ENCODE peak calls at places on chromosomes 2 and 18, in five cellular contexts. L is HepG2, K is NT2/D1, I is H1, F is GM12878. D is an unnamed sample.

GRCh38 chr2:236628981-236629605 is 59.5 kb downstream of the ACKR3 start:
- DNase-seq in L (no peak), K (no peak), I (no peak), F (no peak), D (no peak)

GRCh38 chr2:159506764-159507406 is 109.5 kb downstream of the BAZ2B start:
- DNase-seq in L (no peak), K (no peak), I (no peak), F (no peak), D (no peak)

GRCh38 chr2:48346124-48346536 is 183.8 kb upstream of the STON1 start:
- DNase-seq in L (peak; percentile 89), K (no peak), I (no peak), F (no peak), D (no peak)

GRCh38 chr2:130736487-130736886 is 7.6 kb downstream of the GPR148 start:
- DNase-seq in L (no peak), K (no peak), I (no peak), F (no peak), D (no peak)

GRCh38 chr18:55100817-55101457 is 141.7 kb upstream of the CCDC68 start:
- DNase-seq in L (no peak), K (no peak), I (no peak), F (no peak), D (no peak)

GRCh38 chr2:39603436-39603835 is 62.3 kb upstream of the TMEM178A start:
- DNase-seq in L (no peak), K (no peak), I (no peak), F (no peak), D (no peak)

GRCh38 chr2:217710218-217710565 is 292.6 kb downstream of the TNS1 start:
- DNase-seq in L (no peak), K (no peak), I (no peak), F (no peak), D (no peak)

GRCh38 chr18:48594725-48595124 is 55.9 kb downstream of the CTIF start:
- DNase-seq in L (no peak), K (no peak), I (no peak), F (no peak), D (no peak)

GRCh38 chr2:86079981-86080911 is 25.4 kb downstream of the POLR1A start:
- DNase-seq in L (peak; percentile 44), K (peak; percentile 27), I (peak; percentile 21), F (peak; percentile 45), D (peak; percentile 62)

GRCh38 chr18:55477537-55478300 is 110.3 kb downstream of the TCF4 start:
- DNase-seq in L (no peak), K (no peak), I (no peak), F (peak; percentile 4), D (no peak)

GRCh38 chr2:121136323-121136722 is 148.7 kb downstream of the TFCP2L1 start:
- DNase-seq in L (no peak), K (no peak), I (no peak), F (no peak), D (no peak)

GRCh38 chr2:119005081-119005480 is 63.1 kb downstream of the MARCO start:
- DNase-seq in L (no peak), K (no peak), I (no peak), F (no peak), D (no peak)

GRCh38 chr18:22813648-22814328 is 119.3 kb upstream of the RBBP8 start:
- DNase-seq in L (peak; percentile 21), K (no peak), I (no peak), F (no peak), D (peak; percentile 58)

GRCh38 chr2:84881581-84882414 is 914 bp upstream of the TRABD2A start:
- DNase-seq in L (peak; percentile 73), K (peak; percentile 81), I (no peak), F (no peak), D (peak; percentile 73)

GRCh38 chr2:145026456-145027072 is 506.6 kb upstream of the ZEB2 start:
- DNase-seq in L (no peak), K (no peak), I (no peak), F (no peak), D (no peak)

GRCh38 chr2:102505290-102505689 is 32.3 kb downstream of the SLC9A4 start:
- DNase-seq in L (no peak), K (no peak), I (no peak), F (no peak), D (no peak)

GRCh38 chr2:61670591-61671503 is 132.7 kb upstream of the XPO1 start:
- DNase-seq in L (no peak), K (no peak), I (no peak), F (peak; percentile 46), D (no peak)

GRCh38 chr18:8814206-8814605 is 108.8 kb downstream of the MTCL1 start:
- DNase-seq in L (no peak), K (no peak), I (no peak), F (no peak), D (no peak)

GRCh38 chr2:9235388-9236344 is 29.1 kb downstream of the ASAP2 start:
- DNase-seq in L (peak; percentile 17), K (no peak), I (no peak), F (no peak), D (no peak)

DNA sequence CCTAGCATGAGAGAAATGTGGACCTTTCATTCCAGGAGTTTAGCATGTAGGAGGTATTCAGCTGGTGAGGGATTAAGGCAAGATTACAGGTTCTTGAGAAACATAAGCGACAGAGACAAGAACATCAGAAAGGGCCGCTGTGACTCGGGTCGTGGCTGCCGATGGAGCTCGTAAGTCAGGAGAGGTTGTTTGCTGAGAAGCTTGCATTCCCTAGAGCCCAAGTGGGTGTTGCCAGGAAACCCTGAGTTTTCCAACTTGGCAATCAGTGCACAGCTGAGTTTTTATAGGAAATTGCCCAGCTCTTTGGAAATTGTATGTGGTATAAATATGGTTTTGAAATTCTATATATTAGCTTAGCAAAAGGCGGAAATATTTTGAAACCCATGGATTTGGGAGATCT is 46.4 kb upstream of the CYP1B1 start:
- DNase-seq in L (no peak), K (no peak), I (no peak), F (no peak), D (no peak)
- TF ChIP-seq SUZ12 in L (no peak), K (no peak), I (no peak), F (no peak), D (no peak)

GRCh38 chr18:9934274-9934673 is 20.5 kb downstream of the VAPA start:
- DNase-seq in L (no peak), K (no peak), I (no peak), F (no peak), D (no peak)
- TF ChIP-seq SUZ12 in L (no peak), K (no peak), I (no peak), F (no peak), D (no peak)

GRCh38 chr2:96207073-96207777 is 1.4 kb downstream of the STARD7 start:
- DNase-seq in L (no peak), K (no peak), I (no peak), F (no peak), D (no peak)
- TF ChIP-seq SUZ12 in L (no peak), K (no peak), I (no peak), F (no peak), D (no peak)

GRCh38 chr18:76493213-76494107 is 1.6 kb downstream of the ZNF516 start:
- DNase-seq in L (peak; percentile 82), K (no peak), I (no peak), F (no peak), D (no peak)

GRCh38 chr18:76494181-76494540 is 881 bp downstream of the ZNF516 start:
- DNase-seq in L (peak; percentile 18), K (no peak), I (no peak), F (no peak), D (no peak)

GRCh38 chr18:76495435-76496199 is 575 bp upstream of the ZNF516 start:
- DNase-seq in L (peak; percentile 65), K (no peak), I (no peak), F (no peak), D (no peak)

GRCh38 chr18:76496200-76496890 is 1.3 kb upstream of the ZNF516 start:
- DNase-seq in L (peak; percentile 22), K (no peak), I (no peak), F (no peak), D (no peak)

GRCh38 chr18:76494541-76495403 is at the start of gene ZNF516:
- DNase-seq in L (peak; percentile 25), K (no peak), I (no peak), F (no peak), D (no peak)
- TF ChIP-seq SUZ12 in L (no peak), K (no peak), I (no peak), F (no peak), D (no peak)

DNA sequence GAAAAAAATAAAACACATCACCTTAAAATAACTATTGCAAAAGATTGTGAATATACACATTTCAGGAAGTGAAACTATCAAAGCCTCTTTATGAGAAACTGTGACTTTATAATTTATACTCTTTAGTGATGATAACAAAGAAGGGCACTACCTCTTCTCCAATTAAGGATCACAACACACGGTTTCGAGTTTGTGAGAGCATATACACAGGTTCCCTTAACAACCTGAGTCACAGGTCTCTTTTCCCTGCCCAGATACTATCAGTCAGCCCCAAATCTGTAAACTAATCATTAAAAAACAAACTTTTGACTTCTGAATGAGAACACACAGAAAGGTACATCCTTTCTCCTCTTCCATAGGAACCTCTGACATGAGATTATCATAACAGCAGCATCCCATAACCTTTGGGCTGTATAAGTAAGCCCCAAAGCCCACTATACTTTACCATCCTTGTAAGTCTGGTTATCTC is 44.9 kb downstream of the PTPN2 start:
- DNase-seq in L (no peak), K (no peak), I (no peak), F (peak; percentile 79), D (no peak)
- TF ChIP-seq SUZ12 in L (no peak), K (no peak), I (no peak), F (no peak), D (no peak)

DNA sequence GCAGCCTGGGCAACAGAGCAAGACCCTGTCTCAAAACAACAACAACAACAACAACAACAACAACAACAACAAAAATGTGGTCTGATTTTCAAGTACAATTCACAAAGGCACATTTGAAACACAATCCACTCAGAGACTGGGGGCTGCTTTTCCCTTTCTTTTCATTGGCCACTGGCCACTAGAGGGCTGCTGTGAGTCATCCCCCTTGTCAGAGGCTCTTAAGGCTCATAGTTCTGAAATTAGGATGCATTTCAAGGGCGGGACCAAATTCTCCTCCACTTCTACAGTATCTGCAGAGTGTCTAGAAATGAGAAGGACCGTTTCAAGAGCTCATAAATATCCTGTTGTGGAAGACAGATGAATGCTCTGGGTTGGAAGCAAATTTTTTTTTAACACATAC is 285.4 kb downstream of the NRXN1 start:
- DNase-seq in L (peak; percentile 22), K (peak; percentile 23), I (no peak), F (no peak), D (peak; percentile 26)
- TF ChIP-seq SUZ12 in L (no peak), K (no peak), I (no peak), F (no peak), D (no peak)

GRCh38 chr18:24964213-24964612 is 387.8 kb downstream of the ZNF521 start:
- DNase-seq in L (no peak), K (no peak), I (no peak), F (no peak), D (peak; percentile 23)
- TF ChIP-seq SUZ12 in L (no peak), K (no peak), I (no peak), F (no peak), D (no peak)

DNA sequence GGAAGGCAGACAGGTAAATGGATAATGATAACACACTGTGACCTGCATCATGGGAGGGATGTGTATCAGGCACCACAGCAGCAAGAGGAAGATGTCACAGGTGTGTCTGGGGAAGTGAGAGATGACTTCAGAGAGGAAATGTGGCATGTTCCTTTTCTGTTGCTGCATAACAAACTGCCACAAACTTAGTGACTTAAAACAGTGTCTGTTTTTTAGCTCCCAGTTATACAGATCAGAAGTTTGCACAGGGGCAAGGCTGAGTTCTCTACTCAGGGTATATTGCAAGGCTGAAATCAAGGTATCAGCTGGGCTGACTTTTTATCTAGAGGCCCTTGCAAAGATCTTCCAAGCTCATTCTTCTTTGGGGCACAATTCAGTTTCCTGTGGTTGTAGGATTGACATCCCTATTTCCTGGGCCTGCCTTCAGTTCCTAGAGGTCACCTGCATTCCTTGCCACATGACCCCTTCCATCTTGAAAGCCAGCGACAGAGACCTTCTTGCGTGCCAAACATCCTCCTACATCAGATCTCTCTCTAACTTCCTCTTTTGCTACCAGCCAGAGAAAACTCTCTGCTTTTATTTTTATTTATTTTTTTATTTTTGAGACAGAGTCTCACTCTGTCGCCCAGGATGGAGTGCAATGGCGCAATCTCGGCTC is 2.1 kb upstream of the MAP3K2 start:
- DNase-seq in L (no peak), K (no peak), I (no peak), F (no peak), D (no peak)
- TF ChIP-seq SUZ12 in L (no peak), K (no peak), I (no peak), F (no peak), D (no peak)